ENCODE peak calls at places on chromosomes 3 and 15, in five cellular contexts. T is breast epithelium, J is fibroblast of villous mesenchyme, G is Caco-2, D is brain microvascular endothelial cell. P is an unnamed sample.

GRCh38 chr3:5122741-5123706 is 932 bp downstream of the ARL8B start:
- DNase-seq in J (peak), T (peak), D (peak), G (peak), P (no peak)

GRCh38 chr3:129346690-129347440 is 68.2 kb downstream of the HMCES start:
- DNase-seq in J (no peak), T (no peak), G (no peak), D (no peak), P (no peak)

GRCh38 chr3:101603184-101603583 is 29.2 kb downstream of the PCNP start:
- DNase-seq in T (no peak), G (no peak), J (no peak), D (no peak), P (no peak)

GRCh38 chr15:48510976-48511375 is 134.5 kb downstream of the FBN1 start:
- DNase-seq in G (no peak), D (peak), T (peak), J (no peak), P (no peak)

GRCh38 chr3:33941804-33942203 is 143.4 kb downstream of the PDCD6IP start:
- DNase-seq in J (no peak), G (no peak), D (no peak), T (no peak), P (no peak)

GRCh38 chr15:39596358-39597051 is 15.6 kb downstream of the THBS1 start:
- DNase-seq in T (no peak), G (no peak), J (peak), D (no peak), P (no peak)

GRCh38 chr3:113977822-113978221 is 30.0 kb downstream of the ZDHHC23 start:
- DNase-seq in D (no peak), G (no peak), J (no peak), T (no peak), P (no peak)

GRCh38 chr3:50627407-50628051 is 10.6 kb downstream of the MAPKAPK3 start:
- DNase-seq in D (peak), J (peak), G (no peak), T (no peak), P (no peak)

GRCh38 chr3:126986001-126986400 is 3.1 kb downstream of the PLXNA1 start:
- DNase-seq in T (no peak), D (peak), G (no peak), J (no peak), P (no peak)

GRCh38 chr3:101849714-101850326 is 506 bp downstream of the NFKBIZ start:
- DNase-seq in T (no peak), D (no peak), G (peak), J (no peak), P (peak)

GRCh38 chr3:187935623-187936156 is 190.4 kb upstream of the BCL6 start:
- DNase-seq in G (no peak), T (no peak), J (no peak), D (no peak), P (peak)

GRCh38 chr15:48579945-48580671 is 65.4 kb downstream of the FBN1 start:
- DNase-seq in D (no peak), G (no peak), J (peak), T (no peak), P (no peak)

GRCh38 chr3:71466483-71466882 is 117.0 kb downstream of the FOXP1 start:
- DNase-seq in T (no peak), G (no peak), D (no peak), J (peak), P (no peak)

GRCh38 chr3:146153429-146153828 is 7.6 kb downstream of the PLOD2 start:
- DNase-seq in T (no peak), G (no peak), D (no peak), J (no peak), P (no peak)

GRCh38 chr3:146152841-146153240 is 8.1 kb downstream of the PLOD2 start:
- DNase-seq in D (no peak), G (no peak), J (no peak), T (peak), P (no peak)

GRCh38 chr3:146142757-146143156 is 18.2 kb downstream of the PLOD2 start:
- DNase-seq in D (peak), T (no peak), G (no peak), J (peak), P (no peak)

GRCh38 chr3:146145642-146146041 is 15.3 kb downstream of the PLOD2 start:
- DNase-seq in G (no peak), J (no peak), D (no peak), T (no peak), P (no peak)

GRCh38 chr3:146148468-146148931 is 12.5 kb downstream of the PLOD2 start:
- DNase-seq in J (peak), T (no peak), G (no peak), D (no peak), P (no peak)
- TF ChIP-seq CTCF in J (peak), T (no peak), G (no peak), D (peak), P (no peak)

GRCh38 chr3:66803206-66803605 is 194.9 kb upstream of the KBTBD8 start:
- DNase-seq in J (no peak), G (no peak), D (no peak), T (no peak), P (no peak)
- TF ChIP-seq CTCF in J (peak), G (no peak), D (peak), T (no peak), P (no peak)

GRCh38 chr3:179837374-179837773 is 184.5 kb downstream of the USP13 start:
- DNase-seq in D (no peak), T (no peak), J (peak), G (peak), P (no peak)
- TF ChIP-seq CTCF in D (peak), T (no peak), J (peak), G (peak), P (no peak)

GRCh38 chr3:182364723-182365650 is 428.3 kb upstream of the ATP11B start:
- DNase-seq in G (no peak), T (no peak), J (no peak), D (no peak), P (no peak)
- TF ChIP-seq CTCF in G (no peak), T (no peak), J (no peak), D (no peak), P (no peak)

P was measured in activated B cell treated with CpG ODN at 0.5 μM for 24 hours.